ENCODE peak calls at places on chromosomes 1 and 21, in nine cellular contexts. One of them, this sample, is unnamed.

GRCh38 chr1:203158967-203159665 is 16.5 kb downstream of the MYBPH start:
- DNase-seq in brain microvascular endothelial cell: no peak
- DNase-seq in NCI-H2171: peak; percentile 92
- DNase-seq in uterus: no peak
- DNase-seq in activated CD4-positive, CD25-positive, alpha-beta regulatory T cell treated with anti-CD3 and anti-CD28 coated beads, Interleukin-2, amount 50 U/mL, for 72 hours: no peak
- DNase-seq in HFFc6: no peak
- DNase-seq in nephron progenitor cell: no peak
- DNase-seq in naive thymus-derived CD8-positive, alpha-beta T cell: no peak
- DNase-seq in cardiac fibroblast: no peak
- DNase-seq in this sample: no peak

GRCh38 chr1:201842472-201843020 is 13.6 kb downstream of the IPO9 start:
- DNase-seq in brain microvascular endothelial cell: no peak
- DNase-seq in NCI-H2171: no peak
- DNase-seq in uterus: no peak
- DNase-seq in activated CD4-positive, CD25-positive, alpha-beta regulatory T cell treated with anti-CD3 and anti-CD28 coated beads, Interleukin-2, amount 50 U/mL, for 72 hours: no peak
- DNase-seq in HFFc6: no peak
- DNase-seq in nephron progenitor cell: no peak
- DNase-seq in naive thymus-derived CD8-positive, alpha-beta T cell: no peak
- DNase-seq in cardiac fibroblast: no peak
- DNase-seq in this sample: peak; percentile 41

GRCh38 chr1:4693316-4693715 is 38.9 kb downstream of the AJAP1 start:
- DNase-seq in brain microvascular endothelial cell: no peak
- DNase-seq in NCI-H2171: no peak
- DNase-seq in uterus: no peak
- DNase-seq in activated CD4-positive, CD25-positive, alpha-beta regulatory T cell treated with anti-CD3 and anti-CD28 coated beads, Interleukin-2, amount 50 U/mL, for 72 hours: no peak
- DNase-seq in HFFc6: no peak
- DNase-seq in nephron progenitor cell: no peak
- DNase-seq in naive thymus-derived CD8-positive, alpha-beta T cell: no peak
- DNase-seq in cardiac fibroblast: no peak
- DNase-seq in this sample: no peak

GRCh38 chr1:191022856-191023255 is 545.2 kb upstream of the BRINP3 start:
- DNase-seq in brain microvascular endothelial cell: peak; percentile 43
- DNase-seq in NCI-H2171: no peak
- DNase-seq in uterus: no peak
- DNase-seq in activated CD4-positive, CD25-positive, alpha-beta regulatory T cell treated with anti-CD3 and anti-CD28 coated beads, Interleukin-2, amount 50 U/mL, for 72 hours: no peak
- DNase-seq in HFFc6: no peak
- DNase-seq in nephron progenitor cell: no peak
- DNase-seq in naive thymus-derived CD8-positive, alpha-beta T cell: no peak
- DNase-seq in cardiac fibroblast: peak; percentile 55
- DNase-seq in this sample: peak; percentile 90

GRCh38 chr1:187110351-187110750 is 281.6 kb downstream of the PLA2G4A start:
- DNase-seq in brain microvascular endothelial cell: no peak
- DNase-seq in NCI-H2171: no peak
- DNase-seq in uterus: no peak
- DNase-seq in activated CD4-positive, CD25-positive, alpha-beta regulatory T cell treated with anti-CD3 and anti-CD28 coated beads, Interleukin-2, amount 50 U/mL, for 72 hours: no peak
- DNase-seq in HFFc6: no peak
- DNase-seq in nephron progenitor cell: no peak
- DNase-seq in naive thymus-derived CD8-positive, alpha-beta T cell: no peak
- DNase-seq in cardiac fibroblast: no peak
- DNase-seq in this sample: no peak

GRCh38 chr1:43732132-43732531 is 24.8 kb downstream of the ST3GAL3 start:
- DNase-seq in brain microvascular endothelial cell: no peak
- DNase-seq in NCI-H2171: peak; percentile 39
- DNase-seq in uterus: no peak
- DNase-seq in activated CD4-positive, CD25-positive, alpha-beta regulatory T cell treated with anti-CD3 and anti-CD28 coated beads, Interleukin-2, amount 50 U/mL, for 72 hours: no peak
- DNase-seq in HFFc6: no peak
- DNase-seq in nephron progenitor cell: no peak
- DNase-seq in naive thymus-derived CD8-positive, alpha-beta T cell: no peak
- DNase-seq in cardiac fibroblast: no peak
- DNase-seq in this sample: no peak

GRCh38 chr1:24903955-24904730 is 25.9 kb downstream of the RUNX3 start:
- DNase-seq in brain microvascular endothelial cell: no peak
- DNase-seq in NCI-H2171: no peak
- DNase-seq in uterus: peak; percentile 7
- DNase-seq in activated CD4-positive, CD25-positive, alpha-beta regulatory T cell treated with anti-CD3 and anti-CD28 coated beads, Interleukin-2, amount 50 U/mL, for 72 hours: peak; percentile 28
- DNase-seq in HFFc6: no peak
- DNase-seq in nephron progenitor cell: no peak
- DNase-seq in naive thymus-derived CD8-positive, alpha-beta T cell: no peak
- DNase-seq in cardiac fibroblast: no peak
- DNase-seq in this sample: no peak

GRCh38 chr1:22914633-22915217 is 57.9 kb downstream of the LACTBL1 start:
- DNase-seq in brain microvascular endothelial cell: no peak
- DNase-seq in NCI-H2171: no peak
- DNase-seq in uterus: no peak
- DNase-seq in activated CD4-positive, CD25-positive, alpha-beta regulatory T cell treated with anti-CD3 and anti-CD28 coated beads, Interleukin-2, amount 50 U/mL, for 72 hours: no peak
- DNase-seq in HFFc6: no peak
- DNase-seq in nephron progenitor cell: no peak
- DNase-seq in naive thymus-derived CD8-positive, alpha-beta T cell: no peak
- DNase-seq in cardiac fibroblast: no peak
- DNase-seq in this sample: no peak

GRCh38 chr21:16011719-16012118 is 281.9 kb downstream of the USP25 start:
- DNase-seq in brain microvascular endothelial cell: no peak
- DNase-seq in NCI-H2171: no peak
- DNase-seq in uterus: no peak
- DNase-seq in activated CD4-positive, CD25-positive, alpha-beta regulatory T cell treated with anti-CD3 and anti-CD28 coated beads, Interleukin-2, amount 50 U/mL, for 72 hours: no peak
- DNase-seq in HFFc6: no peak
- DNase-seq in nephron progenitor cell: no peak
- DNase-seq in naive thymus-derived CD8-positive, alpha-beta T cell: no peak
- DNase-seq in cardiac fibroblast: no peak
- DNase-seq in this sample: no peak

GRCh38 chr1:66330711-66331110 is 203.2 kb upstream of the SGIP1 start:
- DNase-seq in brain microvascular endothelial cell: no peak
- DNase-seq in NCI-H2171: no peak
- DNase-seq in uterus: no peak
- DNase-seq in activated CD4-positive, CD25-positive, alpha-beta regulatory T cell treated with anti-CD3 and anti-CD28 coated beads, Interleukin-2, amount 50 U/mL, for 72 hours: no peak
- DNase-seq in HFFc6: no peak
- DNase-seq in nephron progenitor cell: no peak
- DNase-seq in naive thymus-derived CD8-positive, alpha-beta T cell: no peak
- DNase-seq in cardiac fibroblast: peak; percentile 42
- DNase-seq in this sample: peak; percentile 45

GRCh38 chr1:211329764-211330201 is 3.1 kb downstream of the TRAF5 start:
- DNase-seq in brain microvascular endothelial cell: no peak
- DNase-seq in NCI-H2171: no peak
- DNase-seq in uterus: no peak
- DNase-seq in activated CD4-positive, CD25-positive, alpha-beta regulatory T cell treated with anti-CD3 and anti-CD28 coated beads, Interleukin-2, amount 50 U/mL, for 72 hours: no peak
- DNase-seq in HFFc6: no peak
- DNase-seq in nephron progenitor cell: no peak
- DNase-seq in naive thymus-derived CD8-positive, alpha-beta T cell: no peak
- DNase-seq in cardiac fibroblast: no peak
- DNase-seq in this sample: no peak

GRCh38 chr1:10738125-10738746 is 58.2 kb downstream of the CASZ1 start:
- DNase-seq in brain microvascular endothelial cell: no peak
- DNase-seq in NCI-H2171: no peak
- DNase-seq in uterus: no peak
- DNase-seq in activated CD4-positive, CD25-positive, alpha-beta regulatory T cell treated with anti-CD3 and anti-CD28 coated beads, Interleukin-2, amount 50 U/mL, for 72 hours: no peak
- DNase-seq in HFFc6: no peak
- DNase-seq in nephron progenitor cell: no peak
- DNase-seq in naive thymus-derived CD8-positive, alpha-beta T cell: no peak
- DNase-seq in cardiac fibroblast: no peak
- DNase-seq in this sample: no peak

GRCh38 chr1:178094752-178095645 is 1.1 kb downstream of the RASAL2 start:
- DNase-seq in brain microvascular endothelial cell: peak; percentile 35
- DNase-seq in NCI-H2171: no peak
- DNase-seq in uterus: no peak
- DNase-seq in activated CD4-positive, CD25-positive, alpha-beta regulatory T cell treated with anti-CD3 and anti-CD28 coated beads, Interleukin-2, amount 50 U/mL, for 72 hours: no peak
- DNase-seq in HFFc6: peak; percentile 67
- DNase-seq in nephron progenitor cell: no peak
- DNase-seq in naive thymus-derived CD8-positive, alpha-beta T cell: no peak
- DNase-seq in cardiac fibroblast: peak; percentile 57
- DNase-seq in this sample: peak; percentile 76

GRCh38 chr1:110477041-110477440 is 26.1 kb downstream of the PROK1 start:
- DNase-seq in brain microvascular endothelial cell: peak; percentile 70
- DNase-seq in NCI-H2171: no peak
- DNase-seq in uterus: no peak
- DNase-seq in activated CD4-positive, CD25-positive, alpha-beta regulatory T cell treated with anti-CD3 and anti-CD28 coated beads, Interleukin-2, amount 50 U/mL, for 72 hours: no peak
- DNase-seq in HFFc6: peak; percentile 74
- DNase-seq in nephron progenitor cell: no peak
- DNase-seq in naive thymus-derived CD8-positive, alpha-beta T cell: no peak
- DNase-seq in cardiac fibroblast: peak; percentile 61
- DNase-seq in this sample: peak; percentile 78

GRCh38 chr1:202113690-202114300 is 8.9 kb upstream of the GPR37L1 start:
- DNase-seq in brain microvascular endothelial cell: no peak
- DNase-seq in NCI-H2171: no peak
- DNase-seq in uterus: no peak
- DNase-seq in activated CD4-positive, CD25-positive, alpha-beta regulatory T cell treated with anti-CD3 and anti-CD28 coated beads, Interleukin-2, amount 50 U/mL, for 72 hours: no peak
- DNase-seq in HFFc6: no peak
- DNase-seq in nephron progenitor cell: no peak
- DNase-seq in naive thymus-derived CD8-positive, alpha-beta T cell: no peak
- DNase-seq in cardiac fibroblast: no peak
- DNase-seq in this sample: no peak

GRCh38 chr1:41592451-41593125 is 108.1 kb upstream of the EDN2 start:
- DNase-seq in brain microvascular endothelial cell: no peak
- DNase-seq in NCI-H2171: no peak
- DNase-seq in uterus: no peak
- DNase-seq in activated CD4-positive, CD25-positive, alpha-beta regulatory T cell treated with anti-CD3 and anti-CD28 coated beads, Interleukin-2, amount 50 U/mL, for 72 hours: no peak
- DNase-seq in HFFc6: no peak
- DNase-seq in nephron progenitor cell: no peak
- DNase-seq in naive thymus-derived CD8-positive, alpha-beta T cell: no peak
- DNase-seq in cardiac fibroblast: no peak
- DNase-seq in this sample: no peak

GRCh38 chr1:166884040-166884642 is 8.1 kb upstream of the TADA1 start:
- DNase-seq in brain microvascular endothelial cell: peak; percentile 24
- DNase-seq in NCI-H2171: no peak
- DNase-seq in uterus: peak; percentile 60
- DNase-seq in activated CD4-positive, CD25-positive, alpha-beta regulatory T cell treated with anti-CD3 and anti-CD28 coated beads, Interleukin-2, amount 50 U/mL, for 72 hours: no peak
- DNase-seq in HFFc6: no peak
- DNase-seq in nephron progenitor cell: peak; percentile 81
- DNase-seq in naive thymus-derived CD8-positive, alpha-beta T cell: peak; percentile 18
- DNase-seq in cardiac fibroblast: peak; percentile 23
- DNase-seq in this sample: peak; percentile 22